ENCODE peak calls at places on chromosomes 5 and 9, in four cellular contexts. O is H9, U is IMR-90, Q is H1. F is an unnamed sample.

GRCh38 chr9:76018244-76018643 is 127.8 kb downstream of the PCSK5 start:
- DNase-seq in O (no peak), U (no peak), Q (no peak), F (no peak)

GRCh38 chr9:132200706-132201105 is 38.8 kb downstream of the NTNG2 start:
- DNase-seq in O (no peak), U (no peak), Q (no peak), F (no peak)

GRCh38 chr5:170338272-170338671 is 40.7 kb upstream of the LCP2 start:
- DNase-seq in O (no peak), U (no peak), Q (no peak), F (no peak)

GRCh38 chr5:158119852-158120708 is 261.1 kb upstream of the CLINT1 start:
- DNase-seq in O (no peak), U (peak; percentile 13), Q (no peak), F (no peak)

GRCh38 chr5:129767927-129768380 is 20.1 kb downstream of the MINAR2 start:
- DNase-seq in O (peak; percentile 69), U (peak; percentile 86), Q (peak; percentile 25), F (peak; percentile 91)

GRCh38 chr5:172881691-172882370 is 47.8 kb downstream of the ERGIC1 start:
- DNase-seq in O (no peak), U (peak; percentile 86), Q (no peak), F (no peak)

GRCh38 chr9:19232830-19233194 is 2.3 kb downstream of the DENND4C start:
- DNase-seq in O (no peak), U (peak; percentile 56), Q (no peak), F (no peak)

GRCh38 chr5:155728146-155728856 is 598.7 kb upstream of the SGCD start:
- DNase-seq in O (peak; percentile 72), U (peak; percentile 16), Q (no peak), F (peak; percentile 73)

GRCh38 chr9:106969696-106970095 is 106.7 kb downstream of the ZNF462 start:
- DNase-seq in O (no peak), U (no peak), Q (no peak), F (no peak)

GRCh38 chr5:76788362-76788761 is 30.5 kb upstream of the F2RL1 start:
- DNase-seq in O (no peak), U (no peak), Q (no peak), F (no peak)

GRCh38 chr9:72333758-72334157 is 31.2 kb downstream of the ZFAND5 start:
- DNase-seq in O (peak; percentile 74), U (no peak), Q (no peak), F (peak; percentile 63)

GRCh38 chr5:759781-760362 is 24.7 kb downstream of the ZDHHC11B start:
- DNase-seq in O (peak; percentile 29), U (no peak), Q (no peak), F (no peak)

DNA sequence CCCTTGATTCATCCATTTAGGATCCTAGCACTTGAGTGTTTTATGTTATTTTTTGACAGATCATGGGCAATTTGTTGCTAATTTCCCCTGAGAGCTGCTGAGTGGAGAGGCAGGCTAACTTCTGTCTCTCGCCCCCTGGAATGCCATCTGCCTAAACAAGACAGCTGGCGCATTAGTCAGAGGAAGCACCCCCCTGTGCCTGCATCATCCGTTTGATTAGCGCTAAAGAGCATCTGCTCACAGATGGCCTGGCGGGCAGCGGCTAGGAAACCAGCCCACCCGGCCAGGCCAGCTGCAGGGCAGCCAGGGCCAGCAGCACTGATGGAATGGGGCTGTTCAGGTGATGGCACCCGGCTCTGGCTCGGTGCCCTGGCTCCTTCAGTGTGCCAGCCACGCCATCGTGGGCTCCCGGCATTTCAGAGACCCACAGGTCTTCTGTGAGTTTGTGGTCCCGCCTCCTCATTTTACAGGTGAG is 22.9 kb upstream of the ASS1 start:
- DNase-seq in O (peak; percentile 87), U (peak; percentile 91), Q (no peak), F (peak; percentile 94)
- H4K5ac ChIP-seq in O (no peak overlapping the region), U (no peak overlapping the region), Q (no peak overlapping the region), F (no peak overlapping the region)

GRCh38 chr9:34559616-34560546 is 29.6 kb downstream of the CNTFR start:
- DNase-seq in O (no peak), U (peak; percentile 59), Q (no peak), F (no peak)
- H4K5ac ChIP-seq in O (no peak overlapping the region), U (no peak overlapping the region), Q (no peak overlapping the region), F (no peak overlapping the region)

DNA sequence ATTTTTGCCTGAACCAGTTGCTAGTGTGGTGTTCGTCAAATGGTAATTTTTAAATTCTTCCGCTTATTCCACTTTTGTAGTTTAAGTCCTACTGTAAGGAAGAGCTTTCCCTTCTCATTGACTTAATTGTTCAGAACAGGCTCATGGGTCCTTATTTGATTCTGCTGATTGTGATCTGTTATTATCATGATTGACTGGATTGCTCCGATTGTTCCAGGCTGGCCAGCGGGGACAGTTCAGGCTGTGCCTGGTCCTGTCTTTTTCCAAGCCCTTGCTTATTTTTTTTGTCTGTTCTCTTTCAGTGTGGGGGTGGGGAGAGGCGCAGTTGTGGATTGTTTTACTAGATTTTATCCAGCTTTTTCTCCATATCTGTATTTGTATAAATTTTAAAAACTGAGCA is 52.4 kb downstream of the TRIO start:
- DNase-seq in O (no peak), U (no peak), Q (no peak), F (no peak)
- H4K5ac ChIP-seq in O (no peak overlapping the region), U (no peak overlapping the region), Q (no peak overlapping the region), F (no peak overlapping the region)

DNA sequence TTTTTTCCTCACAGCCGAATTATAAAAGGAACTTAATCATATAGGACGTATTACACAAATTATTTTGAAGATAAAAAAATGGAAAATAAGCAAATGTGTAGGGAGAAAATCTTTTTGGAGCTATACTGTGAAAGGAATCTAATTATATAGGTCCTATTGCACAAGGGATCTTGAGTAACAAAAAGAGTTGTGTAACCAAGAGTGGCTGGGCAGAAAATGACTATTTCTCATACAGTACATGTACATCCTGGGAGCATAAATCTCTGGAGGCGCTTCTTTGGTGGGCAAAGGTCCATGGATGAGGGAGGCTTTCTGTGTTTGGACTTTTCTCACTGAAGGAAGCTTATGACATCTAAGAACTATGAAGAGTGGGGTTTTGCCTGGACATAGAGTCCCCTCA is 29.8 kb downstream of the ANKS6 start:
- DNase-seq in O (no peak), U (no peak), Q (no peak), F (no peak)
- H4K5ac ChIP-seq in O (no peak overlapping the region), U (no peak overlapping the region), Q (no peak overlapping the region), F (no peak overlapping the region)

GRCh38 chr9:117180896-117181456 is 233.9 kb downstream of the ASTN2 start:
- DNase-seq in O (no peak), U (no peak), Q (no peak), F (no peak)
- H4K5ac ChIP-seq in O (no peak overlapping the region), U (no peak overlapping the region), Q (no peak overlapping the region), F (no peak overlapping the region)

GRCh38 chr9:111005711-111006482 is 32.4 kb downstream of the LPAR1 start:
- DNase-seq in O (no peak), U (peak; percentile 50), Q (no peak), F (no peak)
- H4K5ac ChIP-seq in O (no peak overlapping the region), U (no peak overlapping the region), Q (no peak overlapping the region), F (no peak overlapping the region)

GRCh38 chr9:97793067-97793466 is 60.0 kb upstream of the FOXE1 start:
- DNase-seq in O (no peak), U (no peak), Q (no peak), F (peak; percentile 66)

GRCh38 chr9:97790542-97790941 is 62.5 kb upstream of the FOXE1 start:
- DNase-seq in O (no peak), U (no peak), Q (no peak), F (no peak)

GRCh38 chr9:97788763-97789663 is 64.0 kb upstream of the FOXE1 start:
- DNase-seq in O (no peak), U (no peak), Q (no peak), F (no peak)

DNA sequence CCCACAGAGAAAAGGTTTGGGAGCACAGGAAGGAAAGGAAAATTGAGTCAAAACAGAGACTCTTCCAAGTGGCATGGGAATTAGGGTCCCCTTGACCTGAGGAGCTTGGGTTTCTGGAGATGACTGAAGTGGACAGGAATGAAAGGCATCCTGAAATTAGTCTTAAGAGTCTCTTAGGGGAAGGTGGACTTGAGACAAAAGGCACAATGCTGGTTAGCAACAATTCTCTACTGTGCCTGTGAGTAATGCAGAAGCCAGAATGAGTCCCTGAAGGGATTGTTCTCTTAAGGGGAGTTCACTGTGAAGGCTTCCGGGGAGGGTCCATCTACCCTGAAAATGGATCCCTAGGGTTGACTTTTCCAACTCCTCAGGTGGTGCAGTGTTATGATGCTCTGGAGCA is 58.4 kb upstream of the FOXE1 start:
- DNase-seq in O (no peak), U (no peak), Q (no peak), F (peak; percentile 17)
- H4K5ac ChIP-seq in O (no peak overlapping the region), U (no peak overlapping the region), Q (no peak overlapping the region), F (no peak overlapping the region)

GRCh38 chr9:110672873-110673508 is 4.4 kb downstream of the MUSK start:
- DNase-seq in O (no peak), U (no peak), Q (no peak), F (no peak)

GRCh38 chr9:110671849-110672248 is 3.3 kb downstream of the MUSK start:
- DNase-seq in O (no peak), U (no peak), Q (no peak), F (no peak)

GRCh38 chr9:110669439-110669838 is 848 bp downstream of the MUSK start:
- DNase-seq in O (no peak), U (no peak), Q (no peak), F (no peak)

GRCh38 chr9:110668528-110669167 is at the start of gene MUSK:
- DNase-seq in O (no peak), U (peak; percentile 16), Q (no peak), F (no peak)
- H4K5ac ChIP-seq in O (no peak within 1 kb of the TSS), U (no peak within 1 kb of the TSS), Q (no peak within 1 kb of the TSS), F (no peak within 1 kb of the TSS)

GRCh38 chr9:21688108-21689102 is 114.0 kb upstream of the MTAP start:
- DNase-seq in O (no peak), U (peak; percentile 81), Q (no peak), F (no peak)
- H4K5ac ChIP-seq in O (no peak overlapping the region), U (peak overlapping the region; percentile 89), Q (no peak overlapping the region), F (no peak overlapping the region)

DNA sequence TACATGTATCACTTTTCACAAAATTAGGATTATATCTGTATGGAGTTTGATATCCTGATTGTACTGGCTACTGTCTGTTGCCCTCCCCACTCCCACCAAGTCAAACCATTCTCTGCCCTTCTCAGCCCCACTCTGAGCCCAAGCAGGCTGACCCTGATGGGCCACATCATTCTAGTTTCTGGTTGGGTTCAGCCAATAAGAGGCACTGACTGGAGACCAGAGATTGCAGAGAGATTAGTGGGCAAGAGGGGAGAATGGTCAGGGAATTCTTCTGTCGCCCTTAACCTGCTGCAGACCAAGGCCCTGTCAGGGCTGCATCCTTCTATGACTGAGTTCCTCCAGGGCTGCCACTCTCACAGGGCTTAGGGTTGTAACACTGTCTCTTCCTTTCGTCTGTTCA is 2.7 kb downstream of the HSPB3 start:
- DNase-seq in O (no peak), U (no peak), Q (no peak), F (peak; percentile 41)
- H4K5ac ChIP-seq in O (no peak overlapping the region), U (peak overlapping the region; percentile 75), Q (no peak overlapping the region), F (no peak overlapping the region)